ENCODE peak calls at places on chromosome 14, in eight cellular contexts. One of them, this sample, is unnamed.

GRCh38 chr14:52596861-52597260 is 44.2 kb downstream of the GPR137C start:
- DNase-seq in breast epithelium: no peak
- DNase-seq in tibial artery: no peak
- DNase-seq in tibial nerve: no peak
- DNase-seq in H9: no peak
- DNase-seq in gastrocnemius medialis: no peak
- DNase-seq in cardiac muscle cell: no peak
- DNase-seq in fibroblast of lung: no peak
- DNase-seq in this sample: no peak

GRCh38 chr14:39316844-39317553 is 83.3 kb downstream of the MIA2 start:
- DNase-seq in breast epithelium: no peak
- DNase-seq in tibial artery: no peak
- DNase-seq in tibial nerve: no peak
- DNase-seq in H9: no peak
- DNase-seq in gastrocnemius medialis: no peak
- DNase-seq in cardiac muscle cell: no peak
- DNase-seq in fibroblast of lung: no peak
- DNase-seq in this sample: no peak

GRCh38 chr14:102280376-102280962 is 24.5 kb downstream of the MOK start:
- DNase-seq in breast epithelium: no peak
- DNase-seq in tibial artery: no peak
- DNase-seq in tibial nerve: no peak
- DNase-seq in H9: no peak
- DNase-seq in gastrocnemius medialis: no peak
- DNase-seq in cardiac muscle cell: peak
- DNase-seq in fibroblast of lung: peak
- DNase-seq in this sample: no peak

GRCh38 chr14:75147423-75148071 is 20.7 kb upstream of the NEK9 start:
- DNase-seq in breast epithelium: peak
- DNase-seq in tibial artery: peak
- DNase-seq in tibial nerve: peak
- DNase-seq in H9: peak
- DNase-seq in gastrocnemius medialis: peak
- DNase-seq in cardiac muscle cell: peak
- DNase-seq in fibroblast of lung: peak
- DNase-seq in this sample: no peak

GRCh38 chr14:50116986-50117385 is 614 bp upstream of the VCPKMT start:
- DNase-seq in breast epithelium: no peak
- DNase-seq in tibial artery: no peak
- DNase-seq in tibial nerve: no peak
- DNase-seq in H9: no peak
- DNase-seq in gastrocnemius medialis: no peak
- DNase-seq in cardiac muscle cell: no peak
- DNase-seq in fibroblast of lung: no peak
- DNase-seq in this sample: no peak

GRCh38 chr14:20836668-20837338 is 34.2 kb upstream of the RNASE1 start:
- DNase-seq in breast epithelium: no peak
- DNase-seq in tibial artery: no peak
- DNase-seq in tibial nerve: peak
- DNase-seq in H9: peak
- DNase-seq in gastrocnemius medialis: no peak
- DNase-seq in cardiac muscle cell: peak
- DNase-seq in fibroblast of lung: peak
- DNase-seq in this sample: no peak

GRCh38 chr14:76930549-76930948 is 98.0 kb downstream of the IRF2BPL start:
- DNase-seq in breast epithelium: no peak
- DNase-seq in tibial artery: no peak
- DNase-seq in tibial nerve: no peak
- DNase-seq in H9: no peak
- DNase-seq in gastrocnemius medialis: no peak
- DNase-seq in cardiac muscle cell: no peak
- DNase-seq in fibroblast of lung: no peak
- DNase-seq in this sample: no peak

GRCh38 chr14:93156693-93157369 is 27.9 kb downstream of the MOAP1 start:
- DNase-seq in breast epithelium: no peak
- DNase-seq in tibial artery: no peak
- DNase-seq in tibial nerve: no peak
- DNase-seq in H9: no peak
- DNase-seq in gastrocnemius medialis: no peak
- DNase-seq in cardiac muscle cell: no peak
- DNase-seq in fibroblast of lung: no peak
- DNase-seq in this sample: no peak

GRCh38 chr14:51691176-51691575 is 39.5 kb downstream of the FRMD6 start:
- DNase-seq in breast epithelium: no peak
- DNase-seq in tibial artery: no peak
- DNase-seq in tibial nerve: no peak
- DNase-seq in H9: no peak
- DNase-seq in gastrocnemius medialis: no peak
- DNase-seq in cardiac muscle cell: no peak
- DNase-seq in fibroblast of lung: no peak
- DNase-seq in this sample: no peak

DNA sequence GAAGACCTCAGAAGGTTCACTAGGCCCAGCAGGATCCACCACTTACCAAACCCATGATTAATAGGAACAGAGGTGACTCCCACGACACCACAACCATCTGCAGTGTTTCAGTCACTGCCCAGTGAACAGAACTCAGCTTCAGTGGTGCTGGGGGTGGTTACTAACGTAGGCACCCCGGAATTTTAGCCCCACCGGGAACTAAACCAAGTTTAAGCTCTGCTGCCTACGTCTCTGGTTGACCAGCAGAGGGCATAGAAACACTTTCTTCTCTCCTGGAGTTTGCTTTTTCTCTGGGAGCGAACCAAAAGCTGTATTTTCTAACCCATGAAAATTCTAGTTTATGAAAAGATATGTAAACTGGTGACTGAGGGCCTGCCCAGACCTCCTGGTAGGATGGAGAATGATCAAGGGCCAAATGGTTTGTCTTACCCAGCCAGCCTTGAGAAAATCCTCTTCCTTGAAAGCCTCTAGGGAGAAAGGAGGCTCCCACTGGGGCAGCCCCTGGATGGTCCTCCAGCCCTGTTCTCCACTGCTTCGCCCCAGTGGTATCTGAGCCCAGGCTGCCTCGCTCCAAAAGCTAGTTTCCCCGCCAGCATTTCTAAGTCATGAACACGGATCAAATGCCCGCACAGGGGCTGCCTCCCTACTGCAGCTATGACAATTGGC is 379.8 kb downstream of the DPF3 start:
- DNase-seq in breast epithelium: no peak
- DNase-seq in tibial artery: no peak
- DNase-seq in tibial nerve: no peak
- DNase-seq in H9: peak
- DNase-seq in gastrocnemius medialis: no peak
- DNase-seq in cardiac muscle cell: peak
- DNase-seq in fibroblast of lung: peak
- DNase-seq in this sample: no peak
- H3K27ac ChIP-seq in breast epithelium: no peak
- H3K27ac ChIP-seq in tibial artery: peak
- H3K27ac ChIP-seq in tibial nerve: no peak
- H3K27ac ChIP-seq in H9: no peak
- H3K27ac ChIP-seq in gastrocnemius medialis: no peak
- H3K27ac ChIP-seq in cardiac muscle cell: no peak
- H3K27ac ChIP-seq in fibroblast of lung: no peak
- H3K27ac ChIP-seq in this sample: no peak

GRCh38 chr14:104979758-104980591 is 1.8 kb upstream of the AHNAK2 start:
- DNase-seq in breast epithelium: peak
- DNase-seq in tibial artery: no peak
- DNase-seq in tibial nerve: no peak
- DNase-seq in H9: peak
- DNase-seq in gastrocnemius medialis: peak
- DNase-seq in cardiac muscle cell: peak
- DNase-seq in fibroblast of lung: peak
- DNase-seq in this sample: no peak
- H3K27ac ChIP-seq in breast epithelium: peak
- H3K27ac ChIP-seq in tibial artery: no peak
- H3K27ac ChIP-seq in tibial nerve: no peak
- H3K27ac ChIP-seq in H9: no peak
- H3K27ac ChIP-seq in gastrocnemius medialis: peak
- H3K27ac ChIP-seq in cardiac muscle cell: no peak
- H3K27ac ChIP-seq in fibroblast of lung: no peak
- H3K27ac ChIP-seq in this sample: no peak

GRCh38 chr14:100430571-100430970 is 107.4 kb downstream of the SLC25A47 start:
- DNase-seq in breast epithelium: no peak
- DNase-seq in tibial artery: no peak
- DNase-seq in tibial nerve: no peak
- DNase-seq in H9: no peak
- DNase-seq in gastrocnemius medialis: no peak
- DNase-seq in cardiac muscle cell: no peak
- DNase-seq in fibroblast of lung: no peak
- DNase-seq in this sample: no peak

GRCh38 chr14:100426331-100426730 is 103.2 kb downstream of the SLC25A47 start:
- DNase-seq in breast epithelium: no peak
- DNase-seq in tibial artery: no peak
- DNase-seq in tibial nerve: no peak
- DNase-seq in H9: no peak
- DNase-seq in gastrocnemius medialis: no peak
- DNase-seq in cardiac muscle cell: no peak
- DNase-seq in fibroblast of lung: no peak
- DNase-seq in this sample: no peak

GRCh38 chr14:100428727-100429126 is 105.6 kb downstream of the SLC25A47 start:
- DNase-seq in breast epithelium: no peak
- DNase-seq in tibial artery: no peak
- DNase-seq in tibial nerve: no peak
- DNase-seq in H9: no peak
- DNase-seq in gastrocnemius medialis: no peak
- DNase-seq in cardiac muscle cell: peak
- DNase-seq in fibroblast of lung: peak
- DNase-seq in this sample: no peak

GRCh38 chr14:100427166-100427565 is 104.0 kb downstream of the SLC25A47 start:
- DNase-seq in breast epithelium: no peak
- DNase-seq in tibial artery: no peak
- DNase-seq in tibial nerve: no peak
- DNase-seq in H9: no peak
- DNase-seq in gastrocnemius medialis: no peak
- DNase-seq in cardiac muscle cell: no peak
- DNase-seq in fibroblast of lung: no peak
- DNase-seq in this sample: no peak

DNA sequence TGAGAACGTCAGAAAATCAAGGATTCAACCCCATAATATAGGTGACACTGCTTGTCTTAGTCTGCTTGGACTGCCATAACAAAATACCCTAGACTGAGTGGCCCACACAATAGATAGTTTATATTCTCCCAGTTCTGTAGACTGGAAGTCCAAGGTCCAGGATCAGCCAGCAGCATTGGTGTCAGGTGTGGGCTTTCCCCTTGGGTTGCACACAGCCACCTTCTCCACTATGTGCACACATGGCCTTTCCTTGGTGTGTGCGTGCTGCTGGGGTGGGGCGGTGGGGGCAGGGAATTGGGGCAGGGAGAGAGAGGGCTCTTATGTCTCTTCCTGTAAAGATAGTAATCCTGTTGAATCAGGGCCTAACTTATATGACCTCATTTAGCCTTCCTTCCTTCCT is 106.4 kb downstream of the SLC25A47 start:
- DNase-seq in breast epithelium: no peak
- DNase-seq in tibial artery: no peak
- DNase-seq in tibial nerve: no peak
- DNase-seq in H9: no peak
- DNase-seq in gastrocnemius medialis: no peak
- DNase-seq in cardiac muscle cell: no peak
- DNase-seq in fibroblast of lung: no peak
- DNase-seq in this sample: no peak
- H3K27ac ChIP-seq in breast epithelium: no peak
- H3K27ac ChIP-seq in tibial artery: no peak
- H3K27ac ChIP-seq in tibial nerve: no peak
- H3K27ac ChIP-seq in H9: no peak
- H3K27ac ChIP-seq in gastrocnemius medialis: no peak
- H3K27ac ChIP-seq in cardiac muscle cell: no peak
- H3K27ac ChIP-seq in fibroblast of lung: no peak
- H3K27ac ChIP-seq in this sample: no peak

GRCh38 chr14:61498303-61498702 is 176.9 kb downstream of the PRKCH start:
- DNase-seq in breast epithelium: no peak
- DNase-seq in tibial artery: no peak
- DNase-seq in tibial nerve: no peak
- DNase-seq in H9: no peak
- DNase-seq in gastrocnemius medialis: no peak
- DNase-seq in cardiac muscle cell: peak
- DNase-seq in fibroblast of lung: no peak
- DNase-seq in this sample: no peak
- H3K27ac ChIP-seq in breast epithelium: peak
- H3K27ac ChIP-seq in tibial artery: peak
- H3K27ac ChIP-seq in tibial nerve: peak
- H3K27ac ChIP-seq in H9: no peak
- H3K27ac ChIP-seq in gastrocnemius medialis: peak
- H3K27ac ChIP-seq in cardiac muscle cell: no peak
- H3K27ac ChIP-seq in fibroblast of lung: no peak
- H3K27ac ChIP-seq in this sample: no peak

GRCh38 chr14:85535316-85535715 is 5.4 kb downstream of the FLRT2 start:
- DNase-seq in breast epithelium: no peak
- DNase-seq in tibial artery: no peak
- DNase-seq in tibial nerve: no peak
- DNase-seq in H9: no peak
- DNase-seq in gastrocnemius medialis: no peak
- DNase-seq in cardiac muscle cell: peak
- DNase-seq in fibroblast of lung: no peak
- DNase-seq in this sample: no peak

GRCh38 chr14:85535916-85536834 is 6.2 kb downstream of the FLRT2 start:
- DNase-seq in breast epithelium: no peak
- DNase-seq in tibial artery: no peak
- DNase-seq in tibial nerve: no peak
- DNase-seq in H9: no peak
- DNase-seq in gastrocnemius medialis: no peak
- DNase-seq in cardiac muscle cell: peak
- DNase-seq in fibroblast of lung: peak
- DNase-seq in this sample: no peak

GRCh38 chr14:85537526-85537925 is 7.6 kb downstream of the FLRT2 start:
- DNase-seq in breast epithelium: no peak
- DNase-seq in tibial artery: no peak
- DNase-seq in tibial nerve: no peak
- DNase-seq in H9: no peak
- DNase-seq in gastrocnemius medialis: no peak
- DNase-seq in cardiac muscle cell: no peak
- DNase-seq in fibroblast of lung: no peak
- DNase-seq in this sample: no peak

GRCh38 chr14:85538636-85539035 is 8.7 kb downstream of the FLRT2 start:
- DNase-seq in breast epithelium: no peak
- DNase-seq in tibial artery: no peak
- DNase-seq in tibial nerve: no peak
- DNase-seq in H9: no peak
- DNase-seq in gastrocnemius medialis: peak
- DNase-seq in cardiac muscle cell: no peak
- DNase-seq in fibroblast of lung: no peak
- DNase-seq in this sample: no peak

DNA sequence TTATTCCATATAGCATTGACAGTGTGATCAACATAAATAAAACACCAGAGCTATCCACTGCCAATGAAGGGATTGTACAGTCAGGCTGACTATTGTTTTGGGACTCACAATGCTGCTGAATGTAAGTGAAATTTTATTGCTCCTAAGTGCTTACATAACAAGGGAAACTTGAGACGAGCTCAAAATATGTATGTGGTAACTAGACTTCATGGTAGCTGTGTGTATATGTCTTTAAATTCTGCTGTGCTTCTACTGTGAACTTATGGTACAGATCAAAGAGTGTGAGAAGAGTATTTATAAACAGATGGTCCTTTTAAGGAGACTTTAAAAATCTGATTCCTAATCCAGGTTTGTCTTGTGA is 6.9 kb downstream of the FLRT2 start:
- DNase-seq in breast epithelium: no peak
- DNase-seq in tibial artery: no peak
- DNase-seq in tibial nerve: no peak
- DNase-seq in H9: no peak
- DNase-seq in gastrocnemius medialis: no peak
- DNase-seq in cardiac muscle cell: peak
- DNase-seq in fibroblast of lung: peak
- DNase-seq in this sample: no peak
- H3K27ac ChIP-seq in breast epithelium: no peak
- H3K27ac ChIP-seq in tibial artery: no peak
- H3K27ac ChIP-seq in tibial nerve: peak
- H3K27ac ChIP-seq in H9: no peak
- H3K27ac ChIP-seq in gastrocnemius medialis: peak
- H3K27ac ChIP-seq in cardiac muscle cell: no peak
- H3K27ac ChIP-seq in fibroblast of lung: no peak
- H3K27ac ChIP-seq in this sample: no peak

This sample was measured in substantia nigra.